ENCODE peak calls at places on chromosomes 7 and 10, in nine cellular contexts. U is astrocyte of the spinal cord, F is skeletal muscle cell, J is naive B cell, W is cardiac muscle cell, P is tibial nerve, L is caudate nucleus, O is posterior vena cava, D is LoVo. N is an unnamed sample.

GRCh38 chr7:80941206-80941758 is 22.4 kb upstream of the SEMA3C start:
- DNase-seq in L (no peak), D (peak), U (peak), P (no peak), W (peak), O (no peak), J (no peak), F (peak), N (no peak)

GRCh38 chr7:101944611-101945010 is 127.2 kb downstream of the CUX1 start:
- DNase-seq in U (no peak), F (no peak), D (no peak), L (no peak), W (no peak), J (no peak), P (no peak), O (no peak), N (no peak)

GRCh38 chr10:117663750-117664149 is 121.2 kb downstream of the EMX2 start:
- DNase-seq in W (peak), L (no peak), P (no peak), J (no peak), F (peak), U (peak), O (no peak), D (no peak), N (peak)

GRCh38 chr10:15897282-15897681 is 37.0 kb upstream of the MINDY3 start:
- DNase-seq in P (no peak), O (no peak), W (peak), D (no peak), U (peak), L (no peak), F (peak), J (no peak), N (no peak)

GRCh38 chr10:56068473-56069263 is 292.4 kb downstream of the ZWINT start:
- DNase-seq in L (no peak), U (no peak), P (no peak), F (no peak), W (no peak), J (no peak), D (no peak), O (no peak), N (no peak)

GRCh38 chr7:155306677-155307470 is 9.2 kb downstream of the INSIG1 start:
- DNase-seq in O (no peak), L (no peak), U (no peak), W (no peak), F (no peak), P (no peak), D (no peak), J (no peak), N (no peak)

GRCh38 chr10:102408081-102408727 is 10.4 kb downstream of the PSD start:
- DNase-seq in J (no peak), U (no peak), L (no peak), P (no peak), O (no peak), D (no peak), F (no peak), W (no peak), N (no peak)

GRCh38 chr7:13946181-13946580 is 43.3 kb downstream of the ETV1 start:
- DNase-seq in D (no peak), U (peak), P (no peak), W (peak), J (no peak), L (no peak), O (no peak), F (peak), N (no peak)

GRCh38 chr10:27783660-27784059 is 38.0 kb upstream of the MKX start:
- DNase-seq in W (peak), P (peak), F (peak), J (no peak), O (peak), D (peak), U (peak), L (no peak), N (peak)

GRCh38 chr10:61825617-61826016 is 75.9 kb upstream of the ARID5B start:
- DNase-seq in O (no peak), L (no peak), P (no peak), U (no peak), D (no peak), W (no peak), F (no peak), J (no peak), N (no peak)

GRCh38 chr10:63241898-63242297 is 108.8 kb downstream of the NRBF2 start:
- DNase-seq in F (no peak), P (no peak), W (no peak), O (no peak), J (peak), D (no peak), U (no peak), L (no peak), N (no peak)

GRCh38 chr10:68208424-68209042 is 23.4 kb downstream of the ATOH7 start:
- DNase-seq in J (no peak), O (no peak), F (peak), U (peak), W (peak), D (peak), L (no peak), P (no peak), N (peak)

GRCh38 chr7:146054909-146055308 is 61.7 kb upstream of the CNTNAP2 start:
- DNase-seq in L (no peak), P (no peak), F (no peak), U (no peak), J (no peak), D (no peak), W (no peak), O (no peak), N (no peak)

GRCh38 chr7:76332073-76332472 is 26.7 kb downstream of the YWHAG start:
- DNase-seq in P (no peak), L (no peak), W (no peak), U (no peak), D (no peak), F (no peak), O (peak), J (no peak), N (no peak)

GRCh38 chr10:124894569-124895215 is 47.2 kb upstream of the ZRANB1 start:
- DNase-seq in W (no peak), F (no peak), P (no peak), U (no peak), L (no peak), J (no peak), D (no peak), O (no peak), N (no peak)

GRCh38 chr7:114791771-114792170 is 130.1 kb upstream of the MDFIC start:
- DNase-seq in U (peak), F (no peak), L (no peak), D (no peak), O (no peak), J (no peak), P (no peak), W (no peak), N (no peak)

GRCh38 chr10:29728541-29729049 is 93.8 kb upstream of the SVIL start:
- DNase-seq in W (no peak), L (no peak), F (no peak), J (no peak), U (no peak), P (no peak), O (no peak), D (no peak), N (no peak)

N was measured in HCT116.